ENCODE peak calls at places on chromosomes 6 and 20, in seven cellular contexts. One of them, this sample, is unnamed.

GRCh38 chr6:143188292-143188691 is 127.6 kb downstream of the AIG1 start:
- DNase-seq in M059J: no peak
- DNase-seq in AG10803: no peak
- DNase-seq in SK-N-SH: no peak
- DNase-seq in Right ventricle myocardium superior: no peak
- DNase-seq in IMR-90: no peak
- DNase-seq in RKO: no peak
- DNase-seq in this sample: no peak

GRCh38 chr20:62702886-62703852 is 5.5 kb upstream of the NTSR1 start:
- DNase-seq in M059J: peak
- DNase-seq in AG10803: peak
- DNase-seq in SK-N-SH: no peak
- DNase-seq in Right ventricle myocardium superior: no peak
- DNase-seq in IMR-90: peak
- DNase-seq in RKO: peak
- DNase-seq in this sample: no peak

GRCh38 chr6:143236151-143236788 is 175.6 kb downstream of the AIG1 start:
- DNase-seq in M059J: peak
- DNase-seq in AG10803: peak
- DNase-seq in SK-N-SH: peak
- DNase-seq in Right ventricle myocardium superior: no peak
- DNase-seq in IMR-90: peak
- DNase-seq in RKO: no peak
- DNase-seq in this sample: no peak

GRCh38 chr6:56538851-56539250 is 103.8 kb downstream of the DST start:
- DNase-seq in M059J: no peak
- DNase-seq in AG10803: no peak
- DNase-seq in SK-N-SH: no peak
- DNase-seq in Right ventricle myocardium superior: no peak
- DNase-seq in IMR-90: no peak
- DNase-seq in RKO: no peak
- DNase-seq in this sample: no peak

GRCh38 chr6:29005183-29005885 is at the start of gene ZNF311:
- DNase-seq in M059J: peak
- DNase-seq in AG10803: peak
- DNase-seq in SK-N-SH: peak
- DNase-seq in Right ventricle myocardium superior: peak
- DNase-seq in IMR-90: peak
- DNase-seq in RKO: no peak
- DNase-seq in this sample: peak

GRCh38 chr6:164825386-164825785 is 484.0 kb downstream of the C6orf118 start:
- DNase-seq in M059J: peak
- DNase-seq in AG10803: no peak
- DNase-seq in SK-N-SH: no peak
- DNase-seq in Right ventricle myocardium superior: no peak
- DNase-seq in IMR-90: no peak
- DNase-seq in RKO: no peak
- DNase-seq in this sample: no peak

GRCh38 chr6:40160826-40161225 is 226.6 kb upstream of the MOCS1 start:
- DNase-seq in M059J: peak
- DNase-seq in AG10803: no peak
- DNase-seq in SK-N-SH: no peak
- DNase-seq in Right ventricle myocardium superior: no peak
- DNase-seq in IMR-90: no peak
- DNase-seq in RKO: no peak
- DNase-seq in this sample: no peak

GRCh38 chr6:82040405-82041221 is 206.9 kb downstream of the IBTK start:
- DNase-seq in M059J: peak
- DNase-seq in AG10803: peak
- DNase-seq in SK-N-SH: peak
- DNase-seq in Right ventricle myocardium superior: no peak
- DNase-seq in IMR-90: peak
- DNase-seq in RKO: peak
- DNase-seq in this sample: no peak

GRCh38 chr20:19647992-19648391 is 110.1 kb upstream of the RIN2 start:
- DNase-seq in M059J: no peak
- DNase-seq in AG10803: no peak
- DNase-seq in SK-N-SH: no peak
- DNase-seq in Right ventricle myocardium superior: no peak
- DNase-seq in IMR-90: no peak
- DNase-seq in RKO: peak
- DNase-seq in this sample: no peak

GRCh38 chr6:12557760-12558159 is 158.8 kb upstream of the PHACTR1 start:
- DNase-seq in M059J: peak
- DNase-seq in AG10803: no peak
- DNase-seq in SK-N-SH: no peak
- DNase-seq in Right ventricle myocardium superior: no peak
- DNase-seq in IMR-90: no peak
- DNase-seq in RKO: no peak
- DNase-seq in this sample: no peak

GRCh38 chr6:169957351-169957963 is 206.0 kb downstream of the ERMARD start:
- DNase-seq in M059J: no peak
- DNase-seq in AG10803: no peak
- DNase-seq in SK-N-SH: peak
- DNase-seq in Right ventricle myocardium superior: no peak
- DNase-seq in IMR-90: no peak
- DNase-seq in RKO: no peak
- DNase-seq in this sample: no peak

GRCh38 chr6:72084992-72085569 is 198.7 kb downstream of the RIMS1 start:
- DNase-seq in M059J: peak
- DNase-seq in AG10803: peak
- DNase-seq in SK-N-SH: no peak
- DNase-seq in Right ventricle myocardium superior: no peak
- DNase-seq in IMR-90: peak
- DNase-seq in RKO: peak
- DNase-seq in this sample: no peak

GRCh38 chr6:72619883-72620696 is 1.8 kb upstream of the KCNQ5 start:
- DNase-seq in M059J: peak
- DNase-seq in AG10803: peak
- DNase-seq in SK-N-SH: peak
- DNase-seq in Right ventricle myocardium superior: peak
- DNase-seq in IMR-90: peak
- DNase-seq in RKO: no peak
- DNase-seq in this sample: peak

GRCh38 chr6:81031429-81031828 is 721.1 kb downstream of the TENT5A start:
- DNase-seq in M059J: peak
- DNase-seq in AG10803: no peak
- DNase-seq in SK-N-SH: no peak
- DNase-seq in Right ventricle myocardium superior: no peak
- DNase-seq in IMR-90: no peak
- DNase-seq in RKO: no peak
- DNase-seq in this sample: no peak

This sample was measured in CD4-positive, CD25-positive, alpha-beta regulatory T cell.